ENCODE peak calls at places on chromosomes 16 and 17, in ten cellular contexts. A is lung, H is heart left ventricle, G is uterus, Z is AG04450, N is kidney, T is cardiac muscle cell, M is heart right ventricle, J is AG10803, I is tibial nerve. Y is an unnamed sample.
A peak's percentile ranks its signal among the peaks of the same experiment; 100 is the strongest.

GRCh38 chr16:23952128-23953041 is 116.6 kb downstream of the PRKCB start:
- DNase-seq in A (no peak), H (no peak), G (no peak), Z (no peak), N (no peak), T (peak; percentile 4), M (no peak), J (no peak), I (no peak), Y (no peak)

GRCh38 chr17:68580236-68580903 is 20.8 kb downstream of the FAM20A start:
- DNase-seq in A (peak; percentile 84), H (no peak), G (peak; percentile 48), Z (no peak), N (no peak), T (peak; percentile 97), M (no peak), J (peak; percentile 93), I (no peak), Y (no peak)

GRCh38 chr16:83353241-83353640 is 454.5 kb upstream of the HSBP1 start:
- DNase-seq in A (no peak), H (no peak), G (no peak), Z (no peak), N (no peak), T (no peak), M (no peak), J (no peak), I (no peak), Y (no peak)

GRCh38 chr16:1093284-1094123 is 2.5 kb downstream of the C1QTNF8 start:
- DNase-seq in A (no peak), H (no peak), G (no peak), Z (no peak), N (no peak), T (peak; percentile 42), M (no peak), J (no peak), I (no peak), Y (no peak)

GRCh38 chr16:48602357-48603014 is 7.5 kb downstream of the N4BP1 start:
- DNase-seq in A (no peak), H (no peak), G (no peak), Z (no peak), N (no peak), T (no peak), M (no peak), J (no peak), I (no peak), Y (no peak)

GRCh38 chr17:4074831-4075495 is 67.9 kb downstream of the ZZEF1 start:
- DNase-seq in A (no peak), H (no peak), G (no peak), Z (peak; percentile 7), N (no peak), T (peak; percentile 68), M (no peak), J (peak; percentile 36), I (no peak), Y (peak; percentile 13)

GRCh38 chr17:66538776-66539175 is 236.4 kb downstream of the PRKCA start:
- DNase-seq in A (no peak), H (no peak), G (no peak), Z (no peak), N (no peak), T (peak; percentile 28), M (no peak), J (no peak), I (no peak), Y (no peak)

GRCh38 chr17:9258115-9259020 is 237.1 kb downstream of the NTN1 start:
- DNase-seq in A (no peak), H (no peak), G (no peak), Z (no peak), N (peak; percentile 32), T (no peak), M (no peak), J (no peak), I (no peak), Y (no peak)

GRCh38 chr17:42081516-42082129 is 16.6 kb downstream of the ZNF385C start:
- DNase-seq in A (no peak), H (no peak), G (no peak), Z (no peak), N (no peak), T (no peak), M (no peak), J (no peak), I (no peak), Y (no peak)

GRCh38 chr16:80347900-80348299 is 192.9 kb upstream of the DYNLRB2 start:
- DNase-seq in A (peak; percentile 38), H (peak; percentile 23), G (peak; percentile 51), Z (no peak), N (peak; percentile 73), T (no peak), M (peak; percentile 66), J (peak; percentile 23), I (peak; percentile 37), Y (no peak)

GRCh38 chr17:80191720-80192265 is 22.0 kb downstream of the CARD14 start:
- DNase-seq in A (no peak), H (no peak), G (no peak), Z (no peak), N (no peak), T (peak; percentile 42), M (peak; percentile 40), J (no peak), I (no peak), Y (no peak)

GRCh38 chr16:20675488-20676267 is 21.8 kb downstream of the ACSM1 start:
- DNase-seq in A (peak; percentile 39), H (no peak), G (peak; percentile 24), Z (no peak), N (no peak), T (peak; percentile 57), M (no peak), J (peak; percentile 5), I (no peak), Y (no peak)

GRCh38 chr17:13321932-13322701 is 279.6 kb downstream of the HS3ST3A1 start:
- DNase-seq in A (no peak), H (no peak), G (no peak), Z (no peak), N (no peak), T (no peak), M (no peak), J (no peak), I (no peak), Y (no peak)

GRCh38 chr16:2212362-2213324 is 2.0 kb upstream of the BRICD5 start:
- DNase-seq in A (peak; percentile 68), H (peak; percentile 70), G (no peak), Z (no peak), N (peak; percentile 80), T (no peak), M (peak; percentile 64), J (no peak), I (no peak), Y (no peak)

GRCh38 chr16:70437582-70438324 is 1.1 kb downstream of the ST3GAL2 start:
- DNase-seq in A (no peak), H (no peak), G (no peak), Z (no peak), N (no peak), T (peak; percentile 71), M (no peak), J (peak; percentile 61), I (no peak), Y (peak; percentile 32)

DNA sequence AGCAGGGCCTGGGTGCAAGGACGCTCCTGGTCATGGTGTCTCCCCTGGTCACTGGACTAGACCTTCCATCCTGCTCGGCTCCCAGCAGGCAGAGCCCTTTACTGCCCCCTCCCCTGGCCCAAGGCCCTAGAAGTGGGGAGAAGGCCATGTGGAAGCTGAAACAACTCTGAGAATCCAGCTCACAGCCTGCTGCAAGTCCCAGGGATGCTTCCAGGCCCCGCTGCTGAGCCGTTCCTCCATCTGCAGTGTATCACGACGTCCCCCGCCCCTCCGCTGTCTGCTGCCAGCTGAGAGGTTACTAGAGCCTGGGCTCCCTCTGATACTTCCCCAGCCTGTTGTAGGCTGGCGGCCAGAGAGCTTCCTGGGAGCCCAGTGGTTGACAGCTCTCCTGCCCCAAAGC is 118.1 kb downstream of the MGAT5B start:
- DNase-seq in A (no peak), H (no peak), G (no peak), Z (no peak), N (no peak), T (peak; percentile 6), M (no peak), J (no peak), I (no peak), Y (no peak)
- H3K4me3 ChIP-seq in A (no peak overlapping the region), H (no peak overlapping the region), G (no peak overlapping the region), Z (no peak overlapping the region), N (no peak overlapping the region), T (no peak overlapping the region), M (no peak overlapping the region), J (no peak overlapping the region), I (no peak overlapping the region), Y (no peak overlapping the region)

GRCh38 chr17:14693382-14693781 is 392.5 kb downstream of the HS3ST3B1 start:
- DNase-seq in A (no peak), H (no peak), G (no peak), Z (no peak), N (no peak), T (no peak), M (no peak), J (no peak), I (no peak), Y (no peak)
- TF ChIP-seq CTCF in A (no peak), H (no peak), G (no peak), Z (no peak), N (no peak), T (no peak), M (no peak), J (no peak), I (no peak), Y (no peak)

GRCh38 chr16:67668495-67669157 is 2.0 kb downstream of the C16orf86 start:
- DNase-seq in A (no peak), H (no peak), G (no peak), Z (no peak), N (no peak), T (no peak), M (peak; percentile 15), J (no peak), I (no peak), Y (no peak)

GRCh38 chr16:67667434-67667816 is 811 bp downstream of the C16orf86 start:
- DNase-seq in A (no peak), H (no peak), G (no peak), Z (no peak), N (peak; percentile 83), T (no peak), M (no peak), J (no peak), I (no peak), Y (no peak)

GRCh38 chr16:67669499-67670101 is 3.0 kb downstream of the C16orf86 start:
- DNase-seq in A (no peak), H (no peak), G (no peak), Z (no peak), N (peak; percentile 67), T (no peak), M (no peak), J (no peak), I (no peak), Y (no peak)

GRCh38 chr16:67666538-67667433 is at the start of the genes C16orf86 and ENKD1:
- DNase-seq in A (peak; percentile 86), H (peak; percentile 89), G (peak; percentile 85), Z (no peak), N (peak; percentile 95), T (peak; percentile 82), M (peak; percentile 88), J (peak; percentile 71), I (peak; percentile 64), Y (peak; percentile 23)

GRCh38 chr16:67667817-67668494 is 1.3 kb downstream of the C16orf86 start:
- DNase-seq in A (peak; percentile 86), H (peak; percentile 84), G (peak; percentile 84), Z (peak; percentile 79), N (peak; percentile 93), T (peak; percentile 94), M (peak; percentile 82), J (peak; percentile 93), I (peak; percentile 67), Y (peak; percentile 77)
- H3K4me3 ChIP-seq in A (no peak overlapping the region), H (peak overlapping the region; percentile 88), G (no peak overlapping the region), Z (no peak overlapping the region), N (peak overlapping the region; percentile 79), T (no peak overlapping the region), M (peak overlapping the region; percentile 87), J (peak overlapping the region; percentile 64), I (peak overlapping the region; percentile 79), Y (peak overlapping the region; percentile 64)

GRCh38 chr17:44006581-44007345 is 2.3 kb downstream of the NAGS start:
- DNase-seq in A (peak; percentile 100), H (peak; percentile 97), G (peak; percentile 96), Z (peak; percentile 87), N (peak; percentile 100), T (peak; percentile 98), M (peak; percentile 99), J (peak; percentile 93), I (peak; percentile 92), Y (peak; percentile 92)
- TF ChIP-seq CTCF in A (peak; percentile 5), H (peak; percentile 52), G (peak; percentile 13), Z (peak; percentile 75), N (peak; percentile 47), T (peak; percentile 67), M (peak; percentile 56), J (peak; percentile 62), I (peak; percentile 33), Y (peak; percentile 80)